ENCODE peak calls at places on chromosomes 16 and 17, in nine cellular contexts. A is GDM1; R is NCI-H510A; B is stimulated activated CD8-positive, alpha-beta memory T cell treated with anti-CD3 and anti-CD28 coated beads, Interleukin-15, amount 100 ng/mL, for 48 hours; L is iris pigment epithelial cell; J is pulmonary artery endothelial cell; Q is dorsolateral prefrontal cortex; I is nephron progenitor cell; O is RPMI7951. G is an unnamed sample.

GRCh38 chr17:75587718-75588545 is at the start of gene MYO15B:
- DNase-seq in A (peak; percentile 69), R (peak; percentile 38), B (peak; percentile 49), L (peak; percentile 25), J (no peak), Q (peak; percentile 72), I (peak; percentile 75), O (peak; percentile 4), G (peak; percentile 87)

GRCh38 chr16:79283578-79283977 is 317.0 kb downstream of the MAF start:
- DNase-seq in A (no peak), R (no peak), B (no peak), L (no peak), J (no peak), Q (no peak), I (no peak), O (no peak), G (no peak)

GRCh38 chr16:75372236-75372856 is 61.0 kb downstream of the CFDP1 start:
- DNase-seq in A (no peak), R (no peak), B (no peak), L (peak; percentile 64), J (no peak), Q (no peak), I (no peak), O (no peak), G (no peak)

GRCh38 chr16:27776556-27776955 is 226.6 kb downstream of the KATNIP start:
- DNase-seq in A (no peak), R (no peak), B (no peak), L (no peak), J (no peak), Q (peak; percentile 65), I (no peak), O (no peak), G (no peak)

GRCh38 chr17:39663688-39664580 is 1.2 kb upstream of the TCAP start:
- DNase-seq in A (no peak), R (peak; percentile 47), B (no peak), L (peak; percentile 25), J (no peak), Q (no peak), I (peak; percentile 40), O (no peak), G (no peak)

GRCh38 chr16:80599466-80599865 is 58.7 kb downstream of the DYNLRB2 start:
- DNase-seq in A (no peak), R (no peak), B (no peak), L (peak; percentile 18), J (no peak), Q (no peak), I (no peak), O (peak; percentile 14), G (no peak)

GRCh38 chr16:66741131-66741900 is 10.1 kb downstream of the DYNC1LI2 start:
- DNase-seq in A (no peak), R (no peak), B (no peak), L (peak; percentile 94), J (peak; percentile 79), Q (peak; percentile 90), I (no peak), O (peak; percentile 91), G (no peak)

GRCh38 chr17:69245617-69246016 is 17.0 kb upstream of the ABCA10 start:
- DNase-seq in A (no peak), R (no peak), B (no peak), L (no peak), J (no peak), Q (no peak), I (no peak), O (no peak), G (no peak)

GRCh38 chr17:50831430-50832064 is 3.8 kb upstream of the WFIKKN2 start:
- DNase-seq in A (no peak), R (no peak), B (no peak), L (no peak), J (no peak), Q (no peak), I (no peak), O (no peak), G (no peak)

GRCh38 chr17:59388070-59388556 is 56.7 kb downstream of the YPEL2 start:
- DNase-seq in A (no peak), R (no peak), B (no peak), L (no peak), J (no peak), Q (no peak), I (no peak), O (no peak), G (no peak)

GRCh38 chr17:6398955-6399354 is 36.0 kb downstream of the AIPL1 start:
- DNase-seq in A (no peak), R (no peak), B (no peak), L (no peak), J (no peak), Q (no peak), I (no peak), O (no peak), G (no peak)

GRCh38 chr16:17437142-17437720 is 33.5 kb downstream of the XYLT1 start:
- DNase-seq in A (no peak), R (no peak), B (no peak), L (no peak), J (no peak), Q (no peak), I (no peak), O (peak; percentile 3), G (no peak)

GRCh38 chr17:75861927-75862317 is 6.8 kb upstream of the WBP2 start:
- DNase-seq in A (no peak), R (no peak), B (no peak), L (no peak), J (no peak), Q (no peak), I (no peak), O (no peak), G (peak; percentile 42)

GRCh38 chr16:19417640-19418039 is at the start of gene TMC5:
- DNase-seq in A (no peak), R (peak; percentile 51), B (no peak), L (no peak), J (no peak), Q (no peak), I (no peak), O (no peak), G (no peak)

GRCh38 chr16:26019406-26019805 is 327.6 kb downstream of the HS3ST4 start:
- DNase-seq in A (no peak), R (peak; percentile 80), B (no peak), L (no peak), J (no peak), Q (no peak), I (no peak), O (no peak), G (no peak)

GRCh38 chr17:29720471-29720990 is 97.8 kb upstream of the CORO6 start:
- DNase-seq in A (no peak), R (no peak), B (no peak), L (no peak), J (no peak), Q (no peak), I (no peak), O (no peak), G (peak; percentile 63)

GRCh38 chr17:29376667-29377268 is 13.4 kb upstream of the TAOK1 start:
- DNase-seq in A (no peak), R (no peak), B (no peak), L (peak; percentile 93), J (no peak), Q (peak; percentile 83), I (peak; percentile 8), O (peak; percentile 58), G (peak; percentile 28)

GRCh38 chr16:52353249-52353648 is 193.7 kb downstream of the TOX3 start:
- DNase-seq in A (no peak), R (no peak), B (no peak), L (no peak), J (no peak), Q (no peak), I (no peak), O (no peak), G (no peak)

GRCh38 chr16:735982-736453 is 4.8 kb downstream of the CIAO3 start:
- DNase-seq in A (no peak), R (no peak), B (peak; percentile 71), L (no peak), J (no peak), Q (no peak), I (no peak), O (no peak), G (no peak)

GRCh38 chr16:76577003-76577402 is 299.8 kb downstream of the CNTNAP4 start:
- DNase-seq in A (no peak), R (no peak), B (no peak), L (no peak), J (no peak), Q (no peak), I (no peak), O (no peak), G (no peak)

GRCh38 chr16:86576591-86577313 is 1.6 kb upstream of the FOXL1 start:
- DNase-seq in A (no peak), R (no peak), B (no peak), L (peak; percentile 40), J (no peak), Q (no peak), I (peak; percentile 52), O (no peak), G (no peak)

GRCh38 chr17:27531469-27531948 is 75.3 kb downstream of the KSR1 start:
- DNase-seq in A (no peak), R (no peak), B (no peak), L (no peak), J (no peak), Q (no peak), I (no peak), O (no peak), G (peak; percentile 79)

GRCh38 chr16:81693467-81694303 is 85.4 kb upstream of the PLCG2 start:
- DNase-seq in A (no peak), R (no peak), B (no peak), L (no peak), J (no peak), Q (peak; percentile 69), I (no peak), O (no peak), G (no peak)

GRCh38 chr16:80656731-80657150 is 115.9 kb downstream of the DYNLRB2 start:
- DNase-seq in A (no peak), R (no peak), B (no peak), L (no peak), J (no peak), Q (no peak), I (no peak), O (no peak), G (no peak)

GRCh38 chr16:81558077-81558443 is 113.5 kb downstream of the CMIP start:
- DNase-seq in A (no peak), R (no peak), B (no peak), L (no peak), J (no peak), Q (peak; percentile 15), I (no peak), O (no peak), G (no peak)

GRCh38 chr17:40499551-40500189 is 1.8 kb downstream of the TNS4 start:
- DNase-seq in A (no peak), R (peak; percentile 51), B (no peak), L (peak; percentile 55), J (no peak), Q (peak; percentile 61), I (peak; percentile 75), O (peak; percentile 65), G (no peak)

GRCh38 chr17:55959756-55960155 is 193.5 kb upstream of the ANKFN1 start:
- DNase-seq in A (no peak), R (no peak), B (no peak), L (no peak), J (no peak), Q (no peak), I (no peak), O (no peak), G (peak; percentile 77)

GRCh38 chr17:50344712-50345380 is 1.1 kb upstream of the XYLT2 start:
- DNase-seq in A (peak; percentile 35), R (peak; percentile 85), B (no peak), L (no peak), J (no peak), Q (no peak), I (no peak), O (no peak), G (peak; percentile 41)

GRCh38 chr16:3187798-3188674 is at the start of gene OR1F1:
- DNase-seq in A (no peak), R (no peak), B (peak; percentile 71), L (peak; percentile 82), J (no peak), Q (no peak), I (peak; percentile 59), O (peak; percentile 56), G (peak; percentile 73)

GRCh38 chr16:50809561-50809960 is 67.7 kb downstream of the CYLD start:
- DNase-seq in A (no peak), R (no peak), B (no peak), L (no peak), J (no peak), Q (no peak), I (no peak), O (no peak), G (no peak)

GRCh38 chr16:1334739-1335138 is 1.3 kb downstream of the BAIAP3 start:
- DNase-seq in A (no peak), R (no peak), B (no peak), L (no peak), J (no peak), Q (no peak), I (no peak), O (no peak), G (no peak)

G was measured in NB4.